ENCODE peak calls at places on chromosomes 11 and 22, in ten cellular contexts. A, R, Z, O, W, V, Y, L, X and D are unnamed samples.

GRCh38 chr11:62500066-62501035 is 46.3 kb downstream of the AHNAK start:
- DNase-seq in A (no peak), R (no peak), Z (no peak), O (no peak), W (no peak), V (no peak), Y (no peak), L (no peak), X (no peak), D (peak)

GRCh38 chr22:21038405-21038804 is 6.0 kb upstream of the SLC7A4 start:
- DNase-seq in A (no peak), R (no peak), Z (no peak), O (no peak), W (no peak), V (no peak), Y (no peak), L (peak), X (no peak), D (no peak)

GRCh38 chr11:75667268-75667830 is 1.5 kb downstream of the MAP6 start:
- DNase-seq in A (no peak), R (no peak), Z (no peak), O (no peak), W (no peak), V (no peak), Y (no peak), L (no peak), X (peak), D (peak)

GRCh38 chr11:46116007-46116711 is 5.1 kb downstream of the PHF21A start:
- DNase-seq in A (no peak), R (no peak), Z (no peak), O (no peak), W (no peak), V (no peak), Y (no peak), L (no peak), X (no peak), D (no peak)

GRCh38 chr22:28442264-28442950 is 237.2 kb downstream of the TTC28 start:
- DNase-seq in A (peak), R (peak), Z (no peak), O (peak), W (peak), V (no peak), Y (peak), L (peak), X (peak), D (peak)

GRCh38 chr22:29733362-29734322 is 13.8 kb downstream of the CABP7 start:
- DNase-seq in A (no peak), R (no peak), Z (no peak), O (no peak), W (no peak), V (no peak), Y (no peak), L (no peak), X (peak), D (no peak)

GRCh38 chr11:11988862-11989261 is 19.6 kb downstream of the DKK3 start:
- DNase-seq in A (no peak), R (no peak), Z (no peak), O (no peak), W (no peak), V (no peak), Y (no peak), L (no peak), X (no peak), D (no peak)

GRCh38 chr22:44850946-44851345 is 98.6 kb downstream of the ARHGAP8 start:
- DNase-seq in A (no peak), R (no peak), Z (no peak), O (no peak), W (no peak), V (no peak), Y (no peak), L (no peak), X (no peak), D (no peak)

GRCh38 chr11:126359431-126360048 is 4.1 kb downstream of the ST3GAL4 start:
- DNase-seq in A (no peak), R (no peak), Z (no peak), O (no peak), W (no peak), V (no peak), Y (no peak), L (no peak), X (no peak), D (no peak)

GRCh38 chr11:20110908-20111669 is 49.2 kb downstream of the DBX1 start:
- DNase-seq in A (peak), R (no peak), Z (no peak), O (no peak), W (peak), V (no peak), Y (no peak), L (peak), X (peak), D (peak)